ENCODE peak calls at places on chromosomes 6 and 20, in six cellular contexts. V, Z, E, G, T and O are unnamed samples.

GRCh38 chr6:21426841-21427490 is 166.6 kb upstream of the SOX4 start:
- DNase-seq in V (no peak), Z (no peak), E (no peak), G (no peak), T (no peak), O (no peak)

GRCh38 chr6:72238900-72239299 is 352.6 kb downstream of the RIMS1 start:
- DNase-seq in V (no peak), Z (no peak), E (no peak), G (no peak), T (no peak), O (no peak)

GRCh38 chr6:15063253-15063853 is 182.5 kb upstream of the JARID2 start:
- DNase-seq in V (no peak), Z (peak; percentile 31), E (no peak), G (no peak), T (no peak), O (no peak)

GRCh38 chr20:4720121-4720976 is 1.4 kb upstream of the PRND start:
- DNase-seq in V (peak; percentile 76), Z (peak; percentile 93), E (peak; percentile 69), G (peak; percentile 87), T (peak; percentile 64), O (peak; percentile 94)

GRCh38 chr20:48026981-48027592 is 241.8 kb upstream of the SULF2 start:
- DNase-seq in V (no peak), Z (no peak), E (no peak), G (no peak), T (no peak), O (no peak)

GRCh38 chr20:31739550-31739863 is 417 bp downstream of the TPX2 start:
- DNase-seq in V (no peak), Z (no peak), E (no peak), G (no peak), T (no peak), O (no peak)

GRCh38 chr20:22700387-22700786 is 116.0 kb upstream of the FOXA2 start:
- DNase-seq in V (no peak), Z (no peak), E (no peak), G (no peak), T (no peak), O (no peak)

GRCh38 chr6:137571854-137572253 is 77.7 kb upstream of the OLIG3 start:
- DNase-seq in V (no peak), Z (peak; percentile 54), E (peak; percentile 56), G (peak; percentile 65), T (peak; percentile 58), O (peak; percentile 40)

GRCh38 chr6:3711776-3712175 is 39.7 kb downstream of the PXDC1 start:
- DNase-seq in V (no peak), Z (no peak), E (no peak), G (no peak), T (no peak), O (no peak)

GRCh38 chr6:2518029-2518428 is 232.7 kb downstream of the MYLK4 start:
- DNase-seq in V (no peak), Z (no peak), E (no peak), G (no peak), T (no peak), O (no peak)

DNA sequence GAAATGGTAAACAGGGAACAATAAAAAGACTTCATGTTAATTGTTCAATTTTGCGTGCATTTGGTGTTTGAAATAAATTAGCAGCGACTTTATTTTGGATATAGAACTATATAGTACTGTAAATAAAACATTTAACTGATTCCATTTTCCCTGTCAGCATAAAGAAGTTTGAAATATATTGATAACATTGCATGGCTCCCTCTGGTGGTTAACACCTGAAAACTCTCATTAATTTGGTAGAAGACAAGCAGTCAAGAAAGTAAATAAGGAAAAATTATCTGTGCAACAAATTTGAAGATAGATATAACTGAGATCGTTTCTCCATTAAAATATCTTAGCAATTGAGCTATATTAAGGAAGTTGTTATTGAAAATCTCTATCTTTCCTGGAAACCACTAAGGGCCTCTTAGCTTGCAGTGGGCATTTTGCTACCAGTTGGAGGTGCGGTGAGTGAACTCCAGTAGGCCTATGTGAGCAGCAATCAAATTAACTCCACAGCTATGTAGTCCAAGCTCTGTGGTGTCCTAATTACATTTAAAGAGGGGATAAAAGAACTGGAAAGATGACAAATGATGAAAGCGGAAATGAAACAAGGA is 435.7 kb upstream of the FKBP1C start:
- DNase-seq in V (no peak), Z (peak; percentile 36), E (no peak), G (peak; percentile 18), T (no peak), O (peak; percentile 25)
- TF ChIP-seq CTCF in V (no peak), Z (peak; percentile 48), E (peak; percentile 89), G (peak; percentile 63), T (no peak), O (peak; percentile 26)

GRCh38 chr6:80744213-80744612 is 637.7 kb downstream of the BCKDHB start:
- DNase-seq in V (no peak), Z (no peak), E (no peak), G (no peak), T (no peak), O (no peak)

GRCh38 chr6:80742481-80742880 is 636.0 kb downstream of the BCKDHB start:
- DNase-seq in V (no peak), Z (peak; percentile 1), E (no peak), G (peak; percentile 51), T (no peak), O (no peak)
- TF ChIP-seq CTCF in V (no peak), Z (peak; percentile 58), E (peak; percentile 34), G (peak; percentile 51), T (no peak), O (no peak)

GRCh38 chr6:116279232-116280160 is at the start of gene TSPYL1:
- DNase-seq in V (peak; percentile 96), Z (peak; percentile 97), E (peak; percentile 95), G (peak; percentile 98), T (peak; percentile 89), O (peak; percentile 93)
- TF ChIP-seq CTCF in V (no peak), Z (peak; percentile 59), E (no peak), G (peak; percentile 13), T (no peak), O (peak; percentile 3)

GRCh38 chr6:43776799-43777776 is 7.1 kb downstream of the VEGFA start:
- DNase-seq in V (no peak), Z (no peak), E (no peak), G (no peak), T (no peak), O (no peak)
- TF ChIP-seq CTCF in V (no peak), Z (no peak), E (no peak), G (no peak), T (no peak), O (no peak)

GRCh38 chr6:47551670-47552069 is 74.1 kb downstream of the CD2AP start:
- DNase-seq in V (no peak), Z (no peak), E (no peak), G (no peak), T (no peak), O (no peak)

GRCh38 chr6:47552319-47552718 is 74.7 kb downstream of the CD2AP start:
- DNase-seq in V (no peak), Z (no peak), E (no peak), G (no peak), T (no peak), O (no peak)
- TF ChIP-seq CTCF in V (no peak), Z (no peak), E (no peak), G (no peak), T (no peak), O (no peak)

GRCh38 chr6:124487778-124488431 is 474.3 kb upstream of the RNF217 start:
- DNase-seq in V (no peak), Z (no peak), E (no peak), G (no peak), T (no peak), O (no peak)
- TF ChIP-seq CTCF in V (no peak), Z (no peak), E (no peak), G (no peak), T (no peak), O (no peak)

GRCh38 chr20:59006167-59006863 is 739 bp downstream of the CTSZ start:
- DNase-seq in V (peak; percentile 29), Z (no peak), E (peak; percentile 6), G (no peak), T (no peak), O (peak; percentile 52)
- TF ChIP-seq CTCF in V (no peak), Z (no peak), E (no peak), G (no peak), T (no peak), O (peak; percentile 25)

GRCh38 chr6:106084973-106085686 is 1.0 kb upstream of the PRDM1 start:
- DNase-seq in V (no peak), Z (no peak), E (no peak), G (peak; percentile 33), T (no peak), O (no peak)

GRCh38 chr6:106082735-106083398 is 3.3 kb upstream of the PRDM1 start:
- DNase-seq in V (no peak), Z (no peak), E (no peak), G (no peak), T (no peak), O (no peak)

GRCh38 chr6:106085687-106085983 is 501 bp upstream of the PRDM1 start:
- DNase-seq in V (no peak), Z (no peak), E (no peak), G (no peak), T (no peak), O (no peak)

GRCh38 chr6:106083618-106084017 is 2.5 kb upstream of the PRDM1 start:
- DNase-seq in V (no peak), Z (no peak), E (no peak), G (peak; percentile 26), T (no peak), O (no peak)

GRCh38 chr6:106084106-106084963 is 1.8 kb upstream of the PRDM1 start:
- DNase-seq in V (no peak), Z (peak; percentile 7), E (peak; percentile 49), G (peak; percentile 87), T (no peak), O (peak; percentile 75)
- TF ChIP-seq CTCF in V (peak; percentile 14), Z (peak; percentile 20), E (peak; percentile 46), G (peak; percentile 91), T (no peak), O (peak; percentile 56)